ENCODE peak calls at places on chromosomes 12 and 14, in five cellular contexts. I is H7, G is AG20443, X is T follicular helper cell, U is smooth muscle cell of the brain vasculature. F is an unnamed sample.

GRCh38 chr12:108430245-108430644 is 84.8 kb upstream of the FICD start:
- DNase-seq in I (no peak), G (no peak), X (no peak), U (no peak), F (no peak)

GRCh38 chr14:61609885-61610284 is 85.4 kb upstream of the HIF1A start:
- DNase-seq in I (no peak), G (no peak), X (no peak), U (no peak), F (no peak)

GRCh38 chr14:89509891-89510290 is 92.9 kb upstream of the FOXN3 start:
- DNase-seq in I (no peak), G (no peak), X (no peak), U (no peak), F (no peak)

GRCh38 chr12:104671407-104672095 is 214.8 kb downstream of the CHST11 start:
- DNase-seq in I (no peak), G (peak; percentile 88), X (peak; percentile 42), U (no peak), F (peak; percentile 68)

GRCh38 chr14:20614038-20614840 is 23.1 kb upstream of the RNASE12 start:
- DNase-seq in I (peak; percentile 36), G (no peak), X (no peak), U (no peak), F (no peak)

GRCh38 chr14:54209501-54210231 is 187.1 kb upstream of the CDKN3 start:
- DNase-seq in I (no peak), G (no peak), X (no peak), U (no peak), F (no peak)

GRCh38 chr14:59277659-59278058 is 89.2 kb downstream of the DAAM1 start:
- DNase-seq in I (no peak), G (no peak), X (no peak), U (no peak), F (no peak)

GRCh38 chr12:112788205-112788604 is 3.3 kb upstream of the RPH3A start:
- DNase-seq in I (peak; percentile 35), G (no peak), X (no peak), U (no peak), F (no peak)

GRCh38 chr12:6342140-6342889 is 439 bp upstream of the TNFRSF1A start:
- DNase-seq in I (no peak), G (no peak), X (no peak), U (no peak), F (no peak)

GRCh38 chr14:68444449-68445168 is 348.3 kb downstream of the ZFP36L1 start:
- DNase-seq in I (no peak), G (peak; percentile 42), X (no peak), U (no peak), F (no peak)

GRCh38 chr12:73726881-73727280 is 810.8 kb upstream of the ATXN7L3B start:
- DNase-seq in I (no peak), G (no peak), X (no peak), U (no peak), F (no peak)

GRCh38 chr14:102690509-102691286 is 86.6 kb upstream of the TRAF3 start:
- DNase-seq in I (no peak), G (no peak), X (no peak), U (no peak), F (no peak)

GRCh38 chr12:19561411-19561961 is 122.2 kb downstream of the AEBP2 start:
- DNase-seq in I (no peak), G (no peak), X (no peak), U (peak; percentile 62), F (no peak)

GRCh38 chr12:63400746-63401145 is 249.7 kb upstream of the AVPR1A start:
- DNase-seq in I (no peak), G (no peak), X (no peak), U (peak; percentile 43), F (no peak)

GRCh38 chr14:55388160-55388559 is 23.5 kb downstream of the ATG14 start:
- DNase-seq in I (no peak), G (no peak), X (no peak), U (no peak), F (no peak)

GRCh38 chr12:132281021-132281420 is 48.4 kb downstream of the GALNT9 start:
- DNase-seq in I (no peak), G (no peak), X (no peak), U (no peak), F (no peak)

GRCh38 chr12:123393747-123394146 is 9.8 kb downstream of the KMT5A start:
- DNase-seq in I (no peak), G (no peak), X (no peak), U (no peak), F (no peak)

GRCh38 chr14:75418779-75419768 is 8.7 kb upstream of the JDP2 start:
- DNase-seq in I (peak; percentile 86), G (no peak), X (no peak), U (no peak), F (no peak)

GRCh38 chr12:21558100-21558679 is 32.1 kb downstream of the SPX start:
- DNase-seq in I (no peak), G (no peak), X (no peak), U (no peak), F (no peak)

F was measured in T-cell.